ENCODE peak calls at places on chromosomes 11 and 22, in five cellular contexts. One of them, this sample, is unnamed.

GRCh38 chr11:114668109-114668508 is 10.2 kb upstream of the NXPE2 start:
- DNase-seq in NCI-H748 treated with DMSO at 0.1 percent for 48 hours: no peak
- DNase-seq in NCI-H510A: no peak
- DNase-seq in neuronal stem cell: no peak
- DNase-seq in AG08395: no peak
- DNase-seq in this sample: no peak

GRCh38 chr11:16902182-16902581 is 112.0 kb downstream of the PLEKHA7 start:
- DNase-seq in AG08395: no peak
- DNase-seq in NCI-H748 treated with DMSO at 0.1 percent for 48 hours: no peak
- DNase-seq in neuronal stem cell: no peak
- DNase-seq in NCI-H510A: no peak
- DNase-seq in this sample: no peak

GRCh38 chr11:37371346-37371970 is 773.4 kb upstream of the RAG2 start:
- DNase-seq in AG08395: no peak
- DNase-seq in neuronal stem cell: no peak
- DNase-seq in NCI-H510A: no peak
- DNase-seq in NCI-H748 treated with DMSO at 0.1 percent for 48 hours: no peak
- DNase-seq in this sample: no peak

GRCh38 chr11:120207517-120207916 is 3.3 kb upstream of the OAF start:
- DNase-seq in NCI-H748 treated with DMSO at 0.1 percent for 48 hours: no peak
- DNase-seq in AG08395: no peak
- DNase-seq in NCI-H510A: no peak
- DNase-seq in neuronal stem cell: no peak
- DNase-seq in this sample: no peak

GRCh38 chr11:121901853-121902252 is 214.2 kb downstream of the BLID start:
- DNase-seq in NCI-H748 treated with DMSO at 0.1 percent for 48 hours: no peak
- DNase-seq in neuronal stem cell: no peak
- DNase-seq in NCI-H510A: no peak
- DNase-seq in AG08395: no peak
- DNase-seq in this sample: no peak

GRCh38 chr22:28123989-28124766 is 205.1 kb upstream of the PITPNB start:
- DNase-seq in NCI-H748 treated with DMSO at 0.1 percent for 48 hours: no peak
- DNase-seq in NCI-H510A: no peak
- DNase-seq in neuronal stem cell: no peak
- DNase-seq in AG08395: no peak
- DNase-seq in this sample: no peak

GRCh38 chr22:50161508-50162390 is 8.8 kb upstream of the PANX2 start:
- DNase-seq in NCI-H510A: no peak
- DNase-seq in NCI-H748 treated with DMSO at 0.1 percent for 48 hours: no peak
- DNase-seq in neuronal stem cell: no peak
- DNase-seq in AG08395: no peak
- DNase-seq in this sample: no peak

GRCh38 chr11:19597876-19598275 is 114.8 kb upstream of the NAV2 start:
- DNase-seq in NCI-H510A: no peak
- DNase-seq in NCI-H748 treated with DMSO at 0.1 percent for 48 hours: no peak
- DNase-seq in AG08395: no peak
- DNase-seq in neuronal stem cell: no peak
- DNase-seq in this sample: no peak

GRCh38 chr22:39524089-39524752 is 3.9 kb downstream of the ATF4 start:
- DNase-seq in AG08395: no peak
- DNase-seq in NCI-H510A: no peak
- DNase-seq in neuronal stem cell: no peak
- DNase-seq in NCI-H748 treated with DMSO at 0.1 percent for 48 hours: no peak
- DNase-seq in this sample: no peak

GRCh38 chr11:47987310-47987709 is 7.0 kb downstream of the PTPRJ start:
- DNase-seq in NCI-H748 treated with DMSO at 0.1 percent for 48 hours: no peak
- DNase-seq in neuronal stem cell: no peak
- DNase-seq in AG08395: no peak
- DNase-seq in NCI-H510A: no peak
- DNase-seq in this sample: no peak

GRCh38 chr11:93741882-93742226 is 382 bp downstream of the C11orf54 start:
- DNase-seq in NCI-H748 treated with DMSO at 0.1 percent for 48 hours: no peak
- DNase-seq in AG08395: peak; percentile 62
- DNase-seq in NCI-H510A: peak; percentile 22
- DNase-seq in neuronal stem cell: no peak
- DNase-seq in this sample: no peak

This sample was measured in SK-N-DZ.